ENCODE peak calls at places on chromosome 4, in nine cellular contexts. One of them, this sample, is unnamed.

GRCh38 chr4:182827981-182828677 is 89.1 kb downstream of the DCTD start:
- DNase-seq in A549: no peak
- DNase-seq in endothelial cell of umbilical vein: no peak
- DNase-seq in heart left ventricle: no peak
- DNase-seq in suprapubic skin: no peak
- DNase-seq in esophagus squamous epithelium: no peak
- DNase-seq in gastrocnemius medialis: no peak
- DNase-seq in body of pancreas: no peak
- DNase-seq in HCT116: no peak
- DNase-seq in this sample: no peak

GRCh38 chr4:19047481-19047880 is 1025.9 kb upstream of the LCORL start:
- DNase-seq in body of pancreas: no peak
- DNase-seq in endothelial cell of umbilical vein: no peak
- DNase-seq in A549: no peak
- DNase-seq in suprapubic skin: no peak
- DNase-seq in esophagus squamous epithelium: no peak
- DNase-seq in heart left ventricle: no peak
- DNase-seq in HCT116: no peak
- DNase-seq in gastrocnemius medialis: no peak
- DNase-seq in this sample: no peak

GRCh38 chr4:123503698-123504389 is 107.2 kb downstream of the SPRY1 start:
- DNase-seq in esophagus squamous epithelium: no peak
- DNase-seq in HCT116: no peak
- DNase-seq in heart left ventricle: no peak
- DNase-seq in endothelial cell of umbilical vein: no peak
- DNase-seq in gastrocnemius medialis: no peak
- DNase-seq in A549: no peak
- DNase-seq in body of pancreas: no peak
- DNase-seq in suprapubic skin: no peak
- DNase-seq in this sample: peak; percentile 27

GRCh38 chr4:136650541-136651277 is 881.6 kb downstream of the PCDH18 start:
- DNase-seq in body of pancreas: peak; percentile 33
- DNase-seq in HCT116: peak; percentile 4
- DNase-seq in esophagus squamous epithelium: no peak
- DNase-seq in heart left ventricle: no peak
- DNase-seq in suprapubic skin: no peak
- DNase-seq in A549: no peak
- DNase-seq in gastrocnemius medialis: no peak
- DNase-seq in endothelial cell of umbilical vein: peak; percentile 63
- DNase-seq in this sample: no peak

GRCh38 chr4:141352328-141352727 is 131.6 kb downstream of the ZNF330 start:
- DNase-seq in body of pancreas: no peak
- DNase-seq in endothelial cell of umbilical vein: no peak
- DNase-seq in suprapubic skin: no peak
- DNase-seq in heart left ventricle: no peak
- DNase-seq in esophagus squamous epithelium: no peak
- DNase-seq in A549: no peak
- DNase-seq in HCT116: no peak
- DNase-seq in gastrocnemius medialis: no peak
- DNase-seq in this sample: no peak

GRCh38 chr4:155106629-155107028 is 101.8 kb upstream of the NPY2R start:
- DNase-seq in esophagus squamous epithelium: no peak
- DNase-seq in heart left ventricle: no peak
- DNase-seq in body of pancreas: no peak
- DNase-seq in A549: no peak
- DNase-seq in gastrocnemius medialis: no peak
- DNase-seq in endothelial cell of umbilical vein: no peak
- DNase-seq in suprapubic skin: no peak
- DNase-seq in HCT116: no peak
- DNase-seq in this sample: no peak

GRCh38 chr4:164933244-164933643 is 44.2 kb downstream of the TRIM61 start:
- DNase-seq in suprapubic skin: no peak
- DNase-seq in esophagus squamous epithelium: no peak
- DNase-seq in heart left ventricle: no peak
- DNase-seq in endothelial cell of umbilical vein: no peak
- DNase-seq in gastrocnemius medialis: no peak
- DNase-seq in body of pancreas: no peak
- DNase-seq in A549: no peak
- DNase-seq in HCT116: no peak
- DNase-seq in this sample: no peak

GRCh38 chr4:108359936-108360681 is 191.4 kb upstream of the LEF1 start:
- DNase-seq in gastrocnemius medialis: no peak
- DNase-seq in A549: no peak
- DNase-seq in suprapubic skin: no peak
- DNase-seq in esophagus squamous epithelium: no peak
- DNase-seq in HCT116: no peak
- DNase-seq in body of pancreas: no peak
- DNase-seq in heart left ventricle: no peak
- DNase-seq in endothelial cell of umbilical vein: no peak
- DNase-seq in this sample: no peak

GRCh38 chr4:10063544-10064300 is 42.4 kb upstream of the SLC2A9 start:
- DNase-seq in body of pancreas: peak; percentile 42
- DNase-seq in endothelial cell of umbilical vein: peak; percentile 82
- DNase-seq in suprapubic skin: no peak
- DNase-seq in A549: no peak
- DNase-seq in heart left ventricle: peak; percentile 68
- DNase-seq in esophagus squamous epithelium: no peak
- DNase-seq in gastrocnemius medialis: peak; percentile 41
- DNase-seq in HCT116: peak; percentile 13
- DNase-seq in this sample: peak; percentile 61

GRCh38 chr4:12588572-12588971 is 895.6 kb downstream of the RAB28 start:
- DNase-seq in esophagus squamous epithelium: no peak
- DNase-seq in A549: no peak
- DNase-seq in HCT116: no peak
- DNase-seq in body of pancreas: no peak
- DNase-seq in gastrocnemius medialis: no peak
- DNase-seq in heart left ventricle: no peak
- DNase-seq in endothelial cell of umbilical vein: no peak
- DNase-seq in suprapubic skin: no peak
- DNase-seq in this sample: no peak

GRCh38 chr4:176545886-176546285 is 226.1 kb downstream of the SPCS3 start:
- DNase-seq in gastrocnemius medialis: no peak
- DNase-seq in HCT116: no peak
- DNase-seq in A549: no peak
- DNase-seq in suprapubic skin: no peak
- DNase-seq in esophagus squamous epithelium: no peak
- DNase-seq in body of pancreas: no peak
- DNase-seq in heart left ventricle: no peak
- DNase-seq in endothelial cell of umbilical vein: no peak
- DNase-seq in this sample: no peak

GRCh38 chr4:96354036-96354712 is 514.3 kb downstream of the PDHA2 start:
- DNase-seq in gastrocnemius medialis: no peak
- DNase-seq in endothelial cell of umbilical vein: peak; percentile 53
- DNase-seq in body of pancreas: no peak
- DNase-seq in A549: no peak
- DNase-seq in esophagus squamous epithelium: no peak
- DNase-seq in HCT116: no peak
- DNase-seq in suprapubic skin: no peak
- DNase-seq in heart left ventricle: no peak
- DNase-seq in this sample: no peak

GRCh38 chr4:88697113-88697512 is 516 bp downstream of the NAP1L5 start:
- DNase-seq in endothelial cell of umbilical vein: peak; percentile 31
- DNase-seq in esophagus squamous epithelium: no peak
- DNase-seq in suprapubic skin: no peak
- DNase-seq in heart left ventricle: peak; percentile 28
- DNase-seq in gastrocnemius medialis: no peak
- DNase-seq in A549: no peak
- DNase-seq in body of pancreas: no peak
- DNase-seq in HCT116: no peak
- DNase-seq in this sample: no peak

GRCh38 chr4:76543378-76543777 is 108.3 kb downstream of the SHROOM3 start:
- DNase-seq in heart left ventricle: no peak
- DNase-seq in HCT116: no peak
- DNase-seq in A549: no peak
- DNase-seq in suprapubic skin: no peak
- DNase-seq in body of pancreas: no peak
- DNase-seq in esophagus squamous epithelium: no peak
- DNase-seq in endothelial cell of umbilical vein: no peak
- DNase-seq in gastrocnemius medialis: no peak
- DNase-seq in this sample: no peak

GRCh38 chr4:38400946-38401345 is 263.1 kb upstream of the KLF3 start:
- DNase-seq in esophagus squamous epithelium: no peak
- DNase-seq in HCT116: no peak
- DNase-seq in heart left ventricle: no peak
- DNase-seq in body of pancreas: no peak
- DNase-seq in gastrocnemius medialis: no peak
- DNase-seq in A549: no peak
- DNase-seq in endothelial cell of umbilical vein: no peak
- DNase-seq in suprapubic skin: no peak
- DNase-seq in this sample: no peak

GRCh38 chr4:53734584-53735363 is 143.5 kb upstream of the LNX1 start:
- DNase-seq in esophagus squamous epithelium: no peak
- DNase-seq in body of pancreas: no peak
- DNase-seq in suprapubic skin: no peak
- DNase-seq in gastrocnemius medialis: no peak
- DNase-seq in heart left ventricle: no peak
- DNase-seq in endothelial cell of umbilical vein: peak; percentile 54
- DNase-seq in HCT116: no peak
- DNase-seq in A549: no peak
- DNase-seq in this sample: no peak

GRCh38 chr4:53730431-53730830 is 139.1 kb upstream of the LNX1 start:
- DNase-seq in suprapubic skin: no peak
- DNase-seq in gastrocnemius medialis: no peak
- DNase-seq in heart left ventricle: no peak
- DNase-seq in endothelial cell of umbilical vein: no peak
- DNase-seq in body of pancreas: no peak
- DNase-seq in HCT116: no peak
- DNase-seq in A549: no peak
- DNase-seq in esophagus squamous epithelium: no peak
- DNase-seq in this sample: no peak

GRCh38 chr4:53734182-53734581 is 142.9 kb upstream of the LNX1 start:
- DNase-seq in A549: no peak
- DNase-seq in HCT116: no peak
- DNase-seq in heart left ventricle: no peak
- DNase-seq in endothelial cell of umbilical vein: no peak
- DNase-seq in gastrocnemius medialis: no peak
- DNase-seq in esophagus squamous epithelium: no peak
- DNase-seq in suprapubic skin: no peak
- DNase-seq in body of pancreas: no peak
- DNase-seq in this sample: no peak
- H3K4me3 ChIP-seq in A549: no peak overlapping the region
- H3K4me3 ChIP-seq in HCT116: no peak overlapping the region
- H3K4me3 ChIP-seq in heart left ventricle: no peak overlapping the region
- H3K4me3 ChIP-seq in endothelial cell of umbilical vein: no peak overlapping the region
- H3K4me3 ChIP-seq in gastrocnemius medialis: no peak overlapping the region
- H3K4me3 ChIP-seq in esophagus squamous epithelium: no peak overlapping the region
- H3K4me3 ChIP-seq in suprapubic skin: no peak overlapping the region
- H3K4me3 ChIP-seq in body of pancreas: no peak overlapping the region
- H3K4me3 ChIP-seq in this sample: no peak overlapping the region

GRCh38 chr4:184417802-184418511 is 56.4 kb downstream of the IRF2 start:
- DNase-seq in body of pancreas: no peak
- DNase-seq in A549: peak; percentile 69
- DNase-seq in heart left ventricle: no peak
- DNase-seq in esophagus squamous epithelium: no peak
- DNase-seq in endothelial cell of umbilical vein: peak; percentile 30
- DNase-seq in suprapubic skin: no peak
- DNase-seq in gastrocnemius medialis: no peak
- DNase-seq in HCT116: peak; percentile 51
- DNase-seq in this sample: no peak
- TF ChIP-seq CTCF in body of pancreas: no peak
- TF ChIP-seq CTCF in A549: no peak
- TF ChIP-seq CTCF in heart left ventricle: no peak
- TF ChIP-seq CTCF in esophagus squamous epithelium: no peak
- TF ChIP-seq CTCF in endothelial cell of umbilical vein: no peak
- TF ChIP-seq CTCF in suprapubic skin: no peak
- TF ChIP-seq CTCF in gastrocnemius medialis: no peak
- TF ChIP-seq CTCF in HCT116: no peak
- TF ChIP-seq CTCF in this sample: no peak

DNA sequence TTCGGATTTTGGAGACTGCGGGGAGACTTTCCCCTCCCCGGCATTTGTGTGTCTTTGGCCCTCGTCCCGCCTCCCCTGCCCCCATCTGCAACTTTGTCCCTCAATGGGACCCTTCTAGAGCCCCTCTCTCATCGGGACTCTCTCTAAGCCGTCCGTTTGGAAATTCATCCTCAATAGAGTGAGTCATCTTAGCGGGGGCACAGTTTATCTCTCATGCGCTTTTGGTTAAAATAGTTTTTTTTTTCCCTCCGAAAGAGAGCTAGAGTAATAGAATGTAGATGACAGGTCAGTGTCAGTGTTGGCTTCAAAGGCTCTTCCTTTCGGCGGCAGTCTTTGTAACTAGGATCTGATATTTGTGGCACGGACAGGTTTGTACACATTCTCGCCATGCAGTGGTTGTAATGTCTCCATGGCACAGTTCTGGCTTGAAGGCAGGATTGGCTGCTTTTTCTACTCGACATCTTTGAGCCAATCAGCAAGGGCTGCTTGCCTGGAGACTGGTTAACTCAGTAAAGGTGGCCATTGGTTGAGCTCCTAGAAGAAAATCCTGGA is 966 bp downstream of the N4BP2 start:
- DNase-seq in gastrocnemius medialis: peak; percentile 75
- DNase-seq in suprapubic skin: peak; percentile 88
- DNase-seq in HCT116: peak; percentile 96
- DNase-seq in endothelial cell of umbilical vein: peak; percentile 97
- DNase-seq in esophagus squamous epithelium: peak; percentile 17
- DNase-seq in A549: peak; percentile 95
- DNase-seq in body of pancreas: peak; percentile 83
- DNase-seq in heart left ventricle: peak; percentile 81
- DNase-seq in this sample: peak; percentile 92
- TF ChIP-seq POLR2A in gastrocnemius medialis: peak; percentile 49
- TF ChIP-seq POLR2A in suprapubic skin: no peak
- TF ChIP-seq POLR2A in HCT116: peak; percentile 66
- TF ChIP-seq POLR2A in endothelial cell of umbilical vein: no peak
- TF ChIP-seq POLR2A in esophagus squamous epithelium: no peak
- TF ChIP-seq POLR2A in A549: no peak
- TF ChIP-seq POLR2A in body of pancreas: no peak
- TF ChIP-seq POLR2A in heart left ventricle: no peak
- TF ChIP-seq POLR2A in this sample: no peak

GRCh38 chr4:21885241-21885640 is 63.3 kb downstream of the KCNIP4 start:
- DNase-seq in esophagus squamous epithelium: no peak
- DNase-seq in endothelial cell of umbilical vein: no peak
- DNase-seq in A549: no peak
- DNase-seq in suprapubic skin: no peak
- DNase-seq in heart left ventricle: no peak
- DNase-seq in body of pancreas: no peak
- DNase-seq in HCT116: no peak
- DNase-seq in gastrocnemius medialis: no peak
- DNase-seq in this sample: no peak

GRCh38 chr4:21885770-21886169 is 62.8 kb downstream of the KCNIP4 start:
- DNase-seq in body of pancreas: no peak
- DNase-seq in suprapubic skin: no peak
- DNase-seq in A549: no peak
- DNase-seq in endothelial cell of umbilical vein: no peak
- DNase-seq in HCT116: no peak
- DNase-seq in gastrocnemius medialis: no peak
- DNase-seq in esophagus squamous epithelium: no peak
- DNase-seq in heart left ventricle: no peak
- DNase-seq in this sample: no peak

GRCh38 chr4:21884615-21885014 is 64.0 kb downstream of the KCNIP4 start:
- DNase-seq in HCT116: no peak
- DNase-seq in endothelial cell of umbilical vein: no peak
- DNase-seq in esophagus squamous epithelium: no peak
- DNase-seq in heart left ventricle: no peak
- DNase-seq in A549: no peak
- DNase-seq in gastrocnemius medialis: no peak
- DNase-seq in suprapubic skin: no peak
- DNase-seq in body of pancreas: no peak
- DNase-seq in this sample: no peak

GRCh38 chr4:21888195-21888976 is 60.2 kb downstream of the KCNIP4 start:
- DNase-seq in esophagus squamous epithelium: no peak
- DNase-seq in HCT116: no peak
- DNase-seq in heart left ventricle: no peak
- DNase-seq in suprapubic skin: no peak
- DNase-seq in body of pancreas: no peak
- DNase-seq in endothelial cell of umbilical vein: no peak
- DNase-seq in A549: no peak
- DNase-seq in gastrocnemius medialis: no peak
- DNase-seq in this sample: no peak

GRCh38 chr4:21887481-21887880 is 61.1 kb downstream of the KCNIP4 start:
- DNase-seq in endothelial cell of umbilical vein: no peak
- DNase-seq in gastrocnemius medialis: no peak
- DNase-seq in HCT116: no peak
- DNase-seq in suprapubic skin: no peak
- DNase-seq in heart left ventricle: no peak
- DNase-seq in esophagus squamous epithelium: no peak
- DNase-seq in A549: no peak
- DNase-seq in body of pancreas: no peak
- DNase-seq in this sample: no peak
- H3K4me3 ChIP-seq in endothelial cell of umbilical vein: no peak overlapping the region
- H3K4me3 ChIP-seq in gastrocnemius medialis: no peak overlapping the region
- H3K4me3 ChIP-seq in HCT116: no peak overlapping the region
- H3K4me3 ChIP-seq in suprapubic skin: no peak overlapping the region
- H3K4me3 ChIP-seq in heart left ventricle: no peak overlapping the region
- H3K4me3 ChIP-seq in esophagus squamous epithelium: no peak overlapping the region
- H3K4me3 ChIP-seq in A549: no peak overlapping the region
- H3K4me3 ChIP-seq in body of pancreas: no peak overlapping the region
- H3K4me3 ChIP-seq in this sample: no peak overlapping the region

This sample was measured in lower leg skin.